ENCODE peak calls at places on chromosomes 5 and 9, in five cellular contexts. One of them, this sample, is unnamed. For H3K27me3, the result is how much of the 10 kb centered on the place peaks cover.

GRCh38 chr5:93072831-93073459 is 508.1 kb downstream of the NR2F1-AS1 start:
- DNase-seq in psoas muscle: no peak
- DNase-seq in PC-3: peak
- DNase-seq in fibroblast of lung: peak
- DNase-seq in body of pancreas: no peak
- DNase-seq in this sample: no peak

GRCh38 chr5:32589431-32589830 is 4.1 kb downstream of the SUB1 start:
- DNase-seq in psoas muscle: no peak
- DNase-seq in PC-3: no peak
- DNase-seq in fibroblast of lung: no peak
- DNase-seq in body of pancreas: no peak
- DNase-seq in this sample: no peak

GRCh38 chr9:34898846-34899245 is 59.2 kb upstream of the PHF24 start:
- DNase-seq in psoas muscle: no peak
- DNase-seq in PC-3: no peak
- DNase-seq in fibroblast of lung: no peak
- DNase-seq in body of pancreas: no peak
- DNase-seq in this sample: no peak

GRCh38 chr9:70192707-70193106 is 66.1 kb upstream of the SMC5 start:
- DNase-seq in psoas muscle: no peak
- DNase-seq in PC-3: peak
- DNase-seq in fibroblast of lung: no peak
- DNase-seq in body of pancreas: no peak
- DNase-seq in this sample: no peak

GRCh38 chr5:10451137-10451824 is 9.6 kb downstream of the ROPN1L start:
- DNase-seq in psoas muscle: no peak
- DNase-seq in PC-3: peak
- DNase-seq in fibroblast of lung: no peak
- DNase-seq in body of pancreas: no peak
- DNase-seq in this sample: no peak

GRCh38 chr5:149303210-149303609 is 31.6 kb downstream of the AFAP1L1 start:
- DNase-seq in psoas muscle: no peak
- DNase-seq in PC-3: no peak
- DNase-seq in fibroblast of lung: no peak
- DNase-seq in body of pancreas: no peak
- DNase-seq in this sample: peak

GRCh38 chr9:27602954-27603353 is 29.7 kb upstream of the C9orf72 start:
- DNase-seq in psoas muscle: no peak
- DNase-seq in PC-3: no peak
- DNase-seq in fibroblast of lung: no peak
- DNase-seq in body of pancreas: no peak
- DNase-seq in this sample: no peak

GRCh38 chr5:110225949-110226348 is 500.5 kb downstream of the TMEM232 start:
- DNase-seq in psoas muscle: no peak
- DNase-seq in PC-3: no peak
- DNase-seq in fibroblast of lung: no peak
- DNase-seq in body of pancreas: no peak
- DNase-seq in this sample: no peak

GRCh38 chr9:135376511-135377173 is 102.9 kb upstream of the PPP1R26 start:
- DNase-seq in psoas muscle: no peak
- DNase-seq in PC-3: no peak
- DNase-seq in fibroblast of lung: no peak
- DNase-seq in body of pancreas: no peak
- DNase-seq in this sample: no peak

GRCh38 chr9:134294228-134295071 is 31.8 kb upstream of the RXRA start:
- DNase-seq in psoas muscle: peak
- DNase-seq in PC-3: no peak
- DNase-seq in fibroblast of lung: no peak
- DNase-seq in body of pancreas: no peak
- DNase-seq in this sample: no peak

GRCh38 chr9:4497855-4498254 is 7.6 kb downstream of the SLC1A1 start:
- DNase-seq in psoas muscle: no peak
- DNase-seq in PC-3: peak
- DNase-seq in fibroblast of lung: no peak
- DNase-seq in body of pancreas: no peak
- DNase-seq in this sample: no peak

GRCh38 chr9:100070642-100071041 is 28.2 kb downstream of the ERP44 start:
- DNase-seq in psoas muscle: no peak
- DNase-seq in PC-3: no peak
- DNase-seq in fibroblast of lung: no peak
- DNase-seq in body of pancreas: no peak
- DNase-seq in this sample: no peak

GRCh38 chr9:92483896-92484545 is 1.7 kb upstream of the ASPN start:
- DNase-seq in psoas muscle: no peak
- DNase-seq in PC-3: peak
- DNase-seq in fibroblast of lung: peak
- DNase-seq in body of pancreas: no peak
- DNase-seq in this sample: no peak

GRCh38 chr9:115192835-115193234 is 74.9 kb upstream of the TNC start:
- DNase-seq in psoas muscle: no peak
- DNase-seq in PC-3: no peak
- DNase-seq in fibroblast of lung: no peak
- DNase-seq in body of pancreas: no peak
- DNase-seq in this sample: no peak

GRCh38 chr5:77679791-77680190 is 41.3 kb upstream of the OTP start:
- DNase-seq in psoas muscle: no peak
- DNase-seq in PC-3: no peak
- DNase-seq in fibroblast of lung: peak
- DNase-seq in body of pancreas: no peak
- DNase-seq in this sample: no peak

GRCh38 chr5:37005946-37006540 is 129.5 kb downstream of the NIPBL start:
- DNase-seq in psoas muscle: no peak
- DNase-seq in PC-3: peak
- DNase-seq in fibroblast of lung: peak
- DNase-seq in body of pancreas: no peak
- DNase-seq in this sample: no peak

GRCh38 chr5:72147601-72148000 is 40.3 kb downstream of the MAP1B start:
- DNase-seq in psoas muscle: no peak
- DNase-seq in PC-3: no peak
- DNase-seq in fibroblast of lung: no peak
- DNase-seq in body of pancreas: no peak
- DNase-seq in this sample: no peak

GRCh38 chr5:170150713-170151104 is 45.0 kb downstream of the FOXI1 start:
- DNase-seq in psoas muscle: no peak
- DNase-seq in PC-3: no peak
- DNase-seq in fibroblast of lung: no peak
- DNase-seq in body of pancreas: no peak
- DNase-seq in this sample: no peak

GRCh38 chr9:134206317-134207300 is 42.2 kb upstream of the RNU6ATAC start:
- DNase-seq in psoas muscle: peak
- DNase-seq in PC-3: no peak
- DNase-seq in fibroblast of lung: no peak
- DNase-seq in body of pancreas: no peak
- DNase-seq in this sample: no peak

GRCh38 chr5:1925111-1926070 is 42.7 kb upstream of the IRX4 start:
- DNase-seq in psoas muscle: no peak
- DNase-seq in PC-3: no peak
- DNase-seq in fibroblast of lung: no peak
- DNase-seq in body of pancreas: no peak
- DNase-seq in this sample: no peak

GRCh38 chr5:58491216-58491892 is at the start of gene GAPT:
- DNase-seq in psoas muscle: no peak
- DNase-seq in PC-3: no peak
- DNase-seq in fibroblast of lung: no peak
- DNase-seq in body of pancreas: no peak
- DNase-seq in this sample: no peak
- H3K4me3 ChIP-seq in psoas muscle: no peak
- H3K4me3 ChIP-seq in PC-3: no peak
- H3K4me3 ChIP-seq in fibroblast of lung: no peak
- H3K4me3 ChIP-seq in body of pancreas: no peak
- H3K4me3 ChIP-seq in this sample: no peak

GRCh38 chr9:136695955-136696354 is 8.7 kb upstream of the AGPAT2 start:
- DNase-seq in psoas muscle: no peak
- DNase-seq in PC-3: no peak
- DNase-seq in fibroblast of lung: no peak
- DNase-seq in body of pancreas: peak
- DNase-seq in this sample: no peak
- TF ChIP-seq CTCF in psoas muscle: no peak
- TF ChIP-seq CTCF in PC-3: no peak
- TF ChIP-seq CTCF in fibroblast of lung: no peak
- TF ChIP-seq CTCF in body of pancreas: no peak
- TF ChIP-seq CTCF in this sample: no peak

GRCh38 chr5:84382363-84383295 is 2.1 kb downstream of the EDIL3 start:
- DNase-seq in psoas muscle: peak
- DNase-seq in PC-3: no peak
- DNase-seq in fibroblast of lung: peak
- DNase-seq in body of pancreas: peak
- DNase-seq in this sample: no peak
- H3K27me3 ChIP-seq in psoas muscle: under half
- H3K27me3 ChIP-seq in PC-3: under half
- H3K27me3 ChIP-seq in fibroblast of lung: under half
- H3K27me3 ChIP-seq in body of pancreas: under half
- H3K27me3 ChIP-seq in this sample: under half

GRCh38 chr9:120071760-120072159 is 508.2 kb downstream of the CDK5RAP2 start:
- DNase-seq in psoas muscle: no peak
- DNase-seq in PC-3: no peak
- DNase-seq in fibroblast of lung: no peak
- DNase-seq in body of pancreas: no peak
- DNase-seq in this sample: no peak
- H3K4me3 ChIP-seq in psoas muscle: no peak
- H3K4me3 ChIP-seq in PC-3: no peak
- H3K4me3 ChIP-seq in fibroblast of lung: no peak
- H3K4me3 ChIP-seq in body of pancreas: no peak
- H3K4me3 ChIP-seq in this sample: no peak